ENCODE peak calls at places on chromosomes 1 and 21, in six cellular contexts. K, R, N, X, Z and A are unnamed samples.

GRCh38 chr1:242546441-242546840 is 21.9 kb upstream of the PLD5 start:
- DNase-seq in R (no peak), Z (no peak), K (no peak), N (no peak), X (no peak), A (no peak)

GRCh38 chr1:180515857-180516388 is 13.5 kb upstream of the ACBD6 start:
- DNase-seq in K (peak; percentile 72), Z (no peak), X (peak; percentile 51), N (peak; percentile 58), R (peak; percentile 87), A (peak; percentile 62)

GRCh38 chr1:157574836-157575235 is 22.5 kb upstream of the FCRL5 start:
- DNase-seq in N (no peak), X (no peak), K (no peak), Z (no peak), R (no peak), A (no peak)

GRCh38 chr1:42815938-42816599 is 853 bp upstream of the ERMAP start:
- DNase-seq in K (no peak), R (no peak), Z (no peak), X (peak; percentile 31), N (no peak), A (no peak)

GRCh38 chr1:229857585-229857984 is 209.5 kb upstream of the GALNT2 start:
- DNase-seq in X (no peak), K (no peak), Z (no peak), N (no peak), R (no peak), A (no peak)

GRCh38 chr1:63322248-63322943 is at the start of gene FOXD3:
- DNase-seq in K (peak; percentile 49), R (peak; percentile 31), N (peak; percentile 56), Z (peak; percentile 45), X (peak; percentile 65), A (peak; percentile 71)

GRCh38 chr1:19815801-19816736 is 986 bp upstream of the RNF186 start:
- DNase-seq in R (no peak), K (peak; percentile 39), X (peak; percentile 65), N (no peak), Z (peak; percentile 96), A (peak; percentile 91)

GRCh38 chr1:18419123-18419844 is 61.4 kb upstream of the KLHDC7A start:
- DNase-seq in R (no peak), Z (no peak), N (no peak), X (no peak), K (no peak), A (no peak)

GRCh38 chr1:101431956-101432510 is 195.2 kb downstream of the S1PR1 start:
- DNase-seq in Z (no peak), X (no peak), R (no peak), K (no peak), N (no peak), A (no peak)

GRCh38 chr1:69572921-69573320 is 5.2 kb downstream of the LRRC7 start:
- DNase-seq in R (no peak), X (no peak), Z (no peak), N (no peak), K (no peak), A (no peak)

GRCh38 chr21:17829472-17829871 is 10.3 kb upstream of the C21orf91 start:
- DNase-seq in X (no peak), R (peak; percentile 39), N (no peak), K (no peak), Z (no peak), A (no peak)

GRCh38 chr1:61887076-61887867 is 145.0 kb downstream of the PATJ start:
- DNase-seq in X (peak; percentile 29), N (peak; percentile 22), Z (no peak), K (peak; percentile 20), R (no peak), A (no peak)

GRCh38 chr1:63557365-63557987 is 34.2 kb downstream of the EFCAB7 start:
- DNase-seq in K (peak; percentile 19), R (peak; percentile 32), N (no peak), X (no peak), Z (no peak), A (peak; percentile 31)